ENCODE peak calls at places on chromosome 10, in six cellular contexts. B, I, K, V, O and J are unnamed samples.

GRCh38 chr10:26221571-26221970 is 5.0 kb downstream of the GAD2 start:
- DNase-seq in O (no peak), K (no peak), B (no peak), V (no peak), I (no peak), J (no peak)

GRCh38 chr10:102814873-102815661 is 22.1 kb downstream of the CYP17A1 start:
- DNase-seq in K (no peak), B (peak), O (no peak), V (peak), I (no peak), J (no peak)

GRCh38 chr10:90856964-90857634 is 740 bp downstream of the HTR7 start:
- DNase-seq in V (no peak), B (peak), I (no peak), K (no peak), O (no peak), J (peak)

GRCh38 chr10:32692174-32692573 is 246.2 kb downstream of the CCDC7 start:
- DNase-seq in I (no peak), B (peak), K (peak), O (no peak), V (peak), J (no peak)

GRCh38 chr10:79210672-79211071 is 136.6 kb upstream of the PPIF start:
- DNase-seq in I (no peak), K (no peak), O (no peak), V (no peak), B (no peak), J (no peak)

GRCh38 chr10:65754112-65754511 is 1171.7 kb upstream of the LRRTM3 start:
- DNase-seq in K (no peak), I (no peak), V (no peak), O (no peak), B (no peak), J (no peak)

GRCh38 chr10:113967096-113967495 is 76.6 kb upstream of the ADRB1 start:
- DNase-seq in B (no peak), O (no peak), K (no peak), V (no peak), I (no peak), J (no peak)

GRCh38 chr10:123100030-123100762 is 35.6 kb upstream of the HMX3 start:
- DNase-seq in O (no peak), V (peak), K (no peak), B (peak), I (no peak), J (no peak)